ENCODE peak calls at places on chromosome 14, in four cellular contexts. K is suprapubic skin; S is cerebellar cortex; G is stimulated activated CD8-positive, alpha-beta memory T cell treated with anti-CD3 and anti-CD28 coated beads, Interleukin-7, amount 100 ng/mL, for 1 hour. F is an unnamed sample.

GRCh38 chr14:29712586-29712985 is 215.1 kb downstream of the PRKD1 start:
- DNase-seq in K (no peak), S (no peak), G (no peak), F (no peak)

GRCh38 chr14:68283378-68284123 is 464.0 kb downstream of the RAD51B start:
- DNase-seq in K (peak), S (no peak), G (peak), F (no peak)

GRCh38 chr14:104639889-104640548 is 35.4 kb upstream of the TMEM179 start:
- DNase-seq in K (peak), S (peak), G (no peak), F (peak)

GRCh38 chr14:94665544-94665943 is 53.4 kb downstream of the SERPINA3 start:
- DNase-seq in K (no peak), S (no peak), G (no peak), F (no peak)

GRCh38 chr14:69288001-69288771 is 28.2 kb downstream of the GALNT16 start:
- DNase-seq in K (peak), S (peak), G (no peak), F (no peak)

GRCh38 chr14:32259368-32260013 is 56.4 kb upstream of the RNU6-8 start:
- DNase-seq in K (no peak), S (no peak), G (no peak), F (no peak)

GRCh38 chr14:68628605-68629310 is 164.1 kb downstream of the ZFP36L1 start:
- DNase-seq in K (no peak), S (no peak), G (no peak), F (no peak)

GRCh38 chr14:75831455-75831854 is 150.3 kb downstream of the TGFB3 start:
- DNase-seq in K (peak), S (no peak), G (no peak), F (no peak)

GRCh38 chr14:54781936-54782802 is 120.5 kb downstream of the GCH1 start:
- DNase-seq in K (no peak), S (peak), G (no peak), F (no peak)

GRCh38 chr14:34055545-34055944 is 104.7 kb upstream of the EGLN3 start:
- DNase-seq in K (no peak), S (no peak), G (no peak), F (no peak)

GRCh38 chr14:22429546-22429945 is 159.5 kb downstream of the DAD1 start:
- DNase-seq in K (no peak), S (no peak), G (no peak), F (no peak)

GRCh38 chr14:61462566-61463195 is 141.3 kb downstream of the PRKCH start:
- DNase-seq in K (no peak), S (no peak), G (no peak), F (no peak)

GRCh38 chr14:50530794-50531193 is 1.6 kb downstream of the MAP4K5 start:
- DNase-seq in K (no peak), S (no peak), G (no peak), F (no peak)

GRCh38 chr14:101721951-101722661 is 39.4 kb upstream of the PPP2R5C start:
- DNase-seq in K (peak), S (no peak), G (peak), F (no peak)

GRCh38 chr14:64196668-64197411 is 97.3 kb downstream of the ESR2 start:
- DNase-seq in K (no peak), S (peak), G (no peak), F (no peak)

GRCh38 chr14:88005978-88006851 is 1.3 kb downstream of the GPR65 start:
- DNase-seq in K (no peak), S (no peak), G (peak), F (no peak)

GRCh38 chr14:94679106-94679819 is 67.1 kb downstream of the SERPINA3 start:
- DNase-seq in K (peak), S (no peak), G (no peak), F (no peak)

F was measured in NCI-H1048.